ENCODE peak calls at places on chromosomes 11 and 22, in four cellular contexts. One of them, this sample, is unnamed.

GRCh38 chr22:30298005-30298701 is 8.8 kb upstream of the CASTOR1 start:
- DNase-seq in EL: no peak
- DNase-seq in neuronal stem cell: no peak
- DNase-seq in ACHN: no peak
- DNase-seq in this sample: no peak

GRCh38 chr11:111330234-111330893 is 32.0 kb downstream of the POU2AF3 start:
- DNase-seq in EL: no peak
- DNase-seq in neuronal stem cell: no peak
- DNase-seq in ACHN: no peak
- DNase-seq in this sample: no peak

GRCh38 chr11:40384991-40385390 is 1074.5 kb downstream of the LRRC4C start:
- DNase-seq in EL: peak
- DNase-seq in ACHN: no peak
- DNase-seq in neuronal stem cell: no peak
- DNase-seq in this sample: no peak

GRCh38 chr11:126992804-126993111 is 7.8 kb downstream of the KIRREL3 start:
- DNase-seq in EL: peak
- DNase-seq in ACHN: peak
- DNase-seq in neuronal stem cell: no peak
- DNase-seq in this sample: no peak

GRCh38 chr22:46139895-46140350 is 10.4 kb upstream of the PPARA start:
- DNase-seq in EL: no peak
- DNase-seq in ACHN: no peak
- DNase-seq in neuronal stem cell: no peak
- DNase-seq in this sample: no peak

GRCh38 chr22:48772286-48772907 is 1055.3 kb downstream of the BRD1 start:
- DNase-seq in ACHN: no peak
- DNase-seq in neuronal stem cell: no peak
- DNase-seq in EL: no peak
- DNase-seq in this sample: no peak

GRCh38 chr11:12606597-12606996 is 67.6 kb upstream of the TEAD1 start:
- DNase-seq in neuronal stem cell: no peak
- DNase-seq in ACHN: peak
- DNase-seq in EL: peak
- DNase-seq in this sample: no peak

GRCh38 chr11:133619973-133620372 is 87.7 kb upstream of the OPCML start:
- DNase-seq in EL: no peak
- DNase-seq in ACHN: no peak
- DNase-seq in neuronal stem cell: no peak
- DNase-seq in this sample: no peak

GRCh38 chr22:24845036-24845918 is 39.3 kb downstream of the SGSM1 start:
- DNase-seq in ACHN: no peak
- DNase-seq in neuronal stem cell: no peak
- DNase-seq in EL: peak
- DNase-seq in this sample: no peak

GRCh38 chr11:27571151-27571840 is 64.7 kb upstream of the LIN7C start:
- DNase-seq in EL: peak
- DNase-seq in ACHN: no peak
- DNase-seq in neuronal stem cell: no peak
- DNase-seq in this sample: no peak

GRCh38 chr11:10058356-10058755 is 235.7 kb downstream of the SBF2 start:
- DNase-seq in EL: peak
- DNase-seq in ACHN: no peak
- DNase-seq in neuronal stem cell: no peak
- DNase-seq in this sample: no peak

GRCh38 chr22:16804882-16805281 is 20.3 kb downstream of the XKR3 start:
- DNase-seq in EL: no peak
- DNase-seq in neuronal stem cell: no peak
- DNase-seq in ACHN: no peak
- DNase-seq in this sample: no peak

GRCh38 chr11:103903621-103904323 is 132.7 kb upstream of the DDI1 start:
- DNase-seq in EL: no peak
- DNase-seq in ACHN: no peak
- DNase-seq in neuronal stem cell: no peak
- DNase-seq in this sample: no peak

GRCh38 chr22:17846326-17846992 is 72.2 kb upstream of the BID start:
- DNase-seq in ACHN: no peak
- DNase-seq in EL: no peak
- DNase-seq in neuronal stem cell: no peak
- DNase-seq in this sample: no peak

GRCh38 chr22:49961601-49962011 is 1.0 kb downstream of the PIM3 start:
- DNase-seq in ACHN: no peak
- DNase-seq in neuronal stem cell: no peak
- DNase-seq in EL: no peak
- DNase-seq in this sample: no peak

GRCh38 chr11:118910309-118911112 is 15.2 kb downstream of the BCL9L start:
- DNase-seq in EL: peak
- DNase-seq in neuronal stem cell: no peak
- DNase-seq in ACHN: peak
- DNase-seq in this sample: no peak

GRCh38 chr11:36292311-36292722 is 3.1 kb upstream of the COMMD9 start:
- DNase-seq in neuronal stem cell: no peak
- DNase-seq in EL: peak
- DNase-seq in ACHN: peak
- DNase-seq in this sample: no peak

GRCh38 chr11:8357891-8358566 is 94.4 kb upstream of the LMO1 start:
- DNase-seq in EL: no peak
- DNase-seq in ACHN: no peak
- DNase-seq in neuronal stem cell: no peak
- DNase-seq in this sample: no peak

GRCh38 chr22:27994481-27995331 is 75.7 kb upstream of the PITPNB start:
- DNase-seq in ACHN: no peak
- DNase-seq in neuronal stem cell: no peak
- DNase-seq in EL: no peak
- DNase-seq in this sample: no peak

GRCh38 chr11:128453444-128454336 is 133.7 kb downstream of the ETS1 start:
- DNase-seq in EL: peak
- DNase-seq in ACHN: peak
- DNase-seq in neuronal stem cell: no peak
- DNase-seq in this sample: no peak

GRCh38 chr11:45900916-45901617 is 6.0 kb downstream of the FREY1 start:
- DNase-seq in EL: no peak
- DNase-seq in neuronal stem cell: no peak
- DNase-seq in ACHN: no peak
- DNase-seq in this sample: no peak

GRCh38 chr11:10930961-10931760 is 73.3 kb upstream of the ZBED5 start:
- DNase-seq in ACHN: peak
- DNase-seq in EL: peak
- DNase-seq in neuronal stem cell: peak
- DNase-seq in this sample: no peak

GRCh38 chr11:28702871-28703270 is 594.7 kb downstream of the METTL15 start:
- DNase-seq in neuronal stem cell: no peak
- DNase-seq in EL: no peak
- DNase-seq in ACHN: no peak
- DNase-seq in this sample: no peak

GRCh38 chr11:59616396-59616982 is 915 bp upstream of the OSBP start:
- DNase-seq in neuronal stem cell: no peak
- DNase-seq in ACHN: peak
- DNase-seq in EL: no peak
- DNase-seq in this sample: no peak

GRCh38 chr11:101866619-101867491 is 48.0 kb upstream of the CEP126 start:
- DNase-seq in neuronal stem cell: no peak
- DNase-seq in ACHN: peak
- DNase-seq in EL: peak
- DNase-seq in this sample: no peak

GRCh38 chr11:103055174-103055890 is 36.6 kb downstream of the DCUN1D5 start:
- DNase-seq in ACHN: peak
- DNase-seq in EL: peak
- DNase-seq in neuronal stem cell: peak
- DNase-seq in this sample: peak

GRCh38 chr11:70247042-70247709 is 23.3 kb upstream of the PPFIA1 start:
- DNase-seq in ACHN: no peak
- DNase-seq in EL: no peak
- DNase-seq in neuronal stem cell: no peak
- DNase-seq in this sample: no peak

GRCh38 chr11:66996609-66997273 is 21.6 kb downstream of the C11orf86 start:
- DNase-seq in EL: peak
- DNase-seq in neuronal stem cell: no peak
- DNase-seq in ACHN: no peak
- DNase-seq in this sample: no peak

This sample was measured in SK-N-MC.